ENCODE peak calls at places on chromosome 14, in four cellular contexts. A is psoas muscle, Q is fibroblast of the aortic adventitia, P is IMR-90. W is an unnamed sample.

GRCh38 chr14:90643982-90644510 is 172.2 kb downstream of the TTC7B start:
- DNase-seq in A (no peak), Q (no peak), P (no peak), W (no peak)

GRCh38 chr14:35883677-35884293 is 57.6 kb downstream of the BRMS1L start:
- DNase-seq in A (no peak), Q (peak), P (peak), W (no peak)

GRCh38 chr14:65258391-65258790 is 154.1 kb upstream of the FUT8 start:
- DNase-seq in A (no peak), Q (peak), P (peak), W (no peak)

GRCh38 chr14:81219821-81220487 is 805 bp downstream of the GTF2A1 start:
- DNase-seq in A (peak), Q (no peak), P (peak), W (no peak)

GRCh38 chr14:77026166-77026929 is 2.2 kb downstream of the IRF2BPL start:
- DNase-seq in A (peak), Q (peak), P (peak), W (peak)

GRCh38 chr14:88554458-88555286 is at the start of gene PTPN21:
- DNase-seq in A (peak), Q (peak), P (peak), W (peak)

GRCh38 chr14:99616832-99617488 is 13.0 kb upstream of the CCDC85C start:
- DNase-seq in A (no peak), Q (no peak), P (no peak), W (no peak)

GRCh38 chr14:20855652-20856291 is 35.4 kb upstream of the RNASE3 start:
- DNase-seq in A (no peak), Q (peak), P (peak), W (no peak)

GRCh38 chr14:73237786-73238261 is 518 bp downstream of the PAPLN start:
- DNase-seq in A (no peak), Q (no peak), P (no peak), W (no peak)

GRCh38 chr14:74049886-74050495 is 30.8 kb downstream of the BBOF1 start:
- DNase-seq in A (no peak), Q (no peak), P (no peak), W (no peak)

GRCh38 chr14:69317392-69317755 is 57.4 kb downstream of the GALNT16 start:
- DNase-seq in A (no peak), Q (no peak), P (no peak), W (no peak)

GRCh38 chr14:50658203-50658602 is 9.9 kb downstream of the SAV1 start:
- DNase-seq in A (no peak), Q (peak), P (peak), W (no peak)

GRCh38 chr14:105275267-105275946 is 25.4 kb downstream of the BRF1 start:
- DNase-seq in A (peak), Q (peak), P (peak), W (no peak)

GRCh38 chr14:36513012-36513420 is 7.0 kb downstream of the NKX2-1 start:
- DNase-seq in A (no peak), Q (no peak), P (no peak), W (no peak)

GRCh38 chr14:61503167-61503801 is 181.9 kb downstream of the PRKCH start:
- DNase-seq in A (no peak), Q (peak), P (peak), W (no peak)

GRCh38 chr14:95683793-95684192 is 2.4 kb upstream of the TCL1B start:
- DNase-seq in A (no peak), Q (no peak), P (no peak), W (no peak)

GRCh38 chr14:92601131-92601710 is 87.6 kb downstream of the RIN3 start:
- DNase-seq in A (no peak), Q (no peak), P (no peak), W (no peak)

GRCh38 chr14:95111507-95112164 is 45.7 kb downstream of the DICER1 start:
- DNase-seq in A (no peak), Q (no peak), P (no peak), W (no peak)

GRCh38 chr14:102678394-102678793 is 85.9 kb downstream of the RCOR1 start:
- DNase-seq in A (no peak), Q (no peak), P (no peak), W (no peak)

GRCh38 chr14:51806026-51806590 is 54.3 kb upstream of the GNG2 start:
- DNase-seq in A (no peak), Q (no peak), P (no peak), W (no peak)

GRCh38 chr14:36767603-36768281 is 106.1 kb downstream of the PAX9 start:
- DNase-seq in A (no peak), Q (no peak), P (no peak), W (no peak)

GRCh38 chr14:51014625-51015024 is 70.3 kb upstream of the PYGL start:
- DNase-seq in A (no peak), Q (peak), P (no peak), W (no peak)

GRCh38 chr14:93784878-93785277 is 3.4 kb downstream of the PRIMA1 start:
- DNase-seq in A (no peak), Q (no peak), P (no peak), W (no peak)

GRCh38 chr14:77580964-77581505 is 35.4 kb downstream of the SPTLC2 start:
- DNase-seq in A (no peak), Q (peak), P (peak), W (no peak)

GRCh38 chr14:95533391-95533821 is 1.4 kb upstream of the GLRX5 start:
- DNase-seq in A (no peak), Q (peak), P (peak), W (no peak)

GRCh38 chr14:95953111-95953724 is 76.6 kb downstream of the TUNAR start:
- DNase-seq in A (no peak), Q (peak), P (no peak), W (no peak)

GRCh38 chr14:63677891-63678379 is 36.3 kb upstream of the WDR89 start:
- DNase-seq in A (no peak), Q (peak), P (peak), W (no peak)

GRCh38 chr14:48857366-48857765 is 728.8 kb downstream of the RPS29 start:
- DNase-seq in A (no peak), Q (no peak), P (no peak), W (no peak)

GRCh38 chr14:21072102-21072501 is 2.0 kb downstream of the ARHGEF40 start:
- DNase-seq in A (no peak), Q (peak), P (peak), W (no peak)

GRCh38 chr14:91228112-91229004 is 16.1 kb downstream of the GPR68 start:
- DNase-seq in A (no peak), Q (peak), P (peak), W (no peak)

GRCh38 chr14:24314377-24315193 is 3.3 kb downstream of the LTB4R start:
- DNase-seq in A (peak), Q (no peak), P (no peak), W (no peak)

GRCh38 chr14:99564256-99564902 is 39.6 kb downstream of the CCDC85C start:
- DNase-seq in A (no peak), Q (peak), P (peak), W (no peak)

GRCh38 chr14:50310445-50310844 is 1.6 kb downstream of the L2HGDH start:
- DNase-seq in A (no peak), Q (no peak), P (no peak), W (no peak)

GRCh38 chr14:94126800-94127199 is 2.6 kb downstream of the IFI27L2 start:
- DNase-seq in A (no peak), Q (no peak), P (no peak), W (no peak)

GRCh38 chr14:65168840-65169239 is 66.5 kb upstream of the MAX start:
- DNase-seq in A (no peak), Q (peak), P (no peak), W (no peak)

GRCh38 chr14:86796221-86797074 is 1196.5 kb downstream of the GALC start:
- DNase-seq in A (no peak), Q (peak), P (peak), W (no peak)

GRCh38 chr14:34043627-34044372 is 92.9 kb upstream of the EGLN3 start:
- DNase-seq in A (no peak), Q (no peak), P (no peak), W (no peak)

GRCh38 chr14:52835122-52835903 is 43.9 kb upstream of the GNPNAT1 start:
- DNase-seq in A (no peak), Q (peak), P (peak), W (peak)
- TF ChIP-seq CTCF in A (no peak), Q (no peak), P (no peak), W (no peak)

GRCh38 chr14:53784688-53785087 is 171.9 kb downstream of the BMP4 start:
- DNase-seq in A (no peak), Q (no peak), P (no peak), W (no peak)
- TF ChIP-seq CTCF in A (no peak), Q (no peak), P (no peak), W (no peak)

GRCh38 chr14:101087614-101088394 is 184.3 kb upstream of the RTL1 start:
- DNase-seq in A (no peak), Q (no peak), P (no peak), W (no peak)
- TF ChIP-seq CTCF in A (no peak), Q (no peak), P (no peak), W (no peak)

DNA sequence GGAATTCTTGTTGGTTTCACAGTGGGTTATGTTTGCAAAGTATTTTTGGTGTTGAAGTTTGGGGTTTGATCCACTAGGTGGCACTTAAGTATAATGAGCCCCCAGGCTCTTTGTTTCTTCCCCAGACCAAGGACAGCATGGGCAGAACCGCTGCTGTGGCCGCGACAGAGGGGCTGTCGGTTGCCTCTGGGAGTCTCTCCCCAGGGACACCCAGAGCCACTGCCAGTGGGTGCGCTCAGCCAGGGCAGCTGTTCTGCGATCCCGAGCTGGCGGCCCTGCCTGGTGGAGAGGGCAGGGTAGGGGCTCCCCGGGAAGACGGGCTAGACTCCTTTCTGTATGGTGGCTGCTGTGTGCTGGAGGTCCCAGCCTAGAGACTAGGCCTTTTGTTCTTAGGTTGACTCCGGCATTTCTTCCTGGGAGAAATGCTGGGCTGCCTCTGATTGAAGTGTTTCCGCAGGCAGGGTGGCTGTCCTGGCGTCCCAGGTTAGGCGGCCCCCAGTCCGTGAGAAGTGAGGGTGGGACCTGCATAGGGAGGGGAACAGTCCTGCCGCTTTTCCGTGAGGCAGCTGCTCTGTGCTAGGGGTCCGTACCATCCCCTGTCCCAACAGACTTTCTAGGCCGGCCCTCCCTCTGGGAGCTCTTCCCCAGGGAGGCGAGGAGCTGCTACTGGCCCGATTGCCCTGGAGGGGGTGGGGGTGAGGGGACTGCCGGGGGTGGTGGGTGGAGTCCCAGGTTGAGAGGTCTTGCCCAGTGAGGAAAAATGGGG is 253.1 kb upstream of the PELI2 start:
- DNase-seq in A (no peak), Q (no peak), P (no peak), W (no peak)
- TF ChIP-seq CTCF in A (no peak), Q (no peak), P (no peak), W (no peak)

GRCh38 chr14:23047042-23047634 is 5.1 kb downstream of the PSMB11 start:
- DNase-seq in A (no peak), Q (no peak), P (no peak), W (no peak)
- TF ChIP-seq CTCF in A (no peak), Q (no peak), P (no peak), W (no peak)

DNA sequence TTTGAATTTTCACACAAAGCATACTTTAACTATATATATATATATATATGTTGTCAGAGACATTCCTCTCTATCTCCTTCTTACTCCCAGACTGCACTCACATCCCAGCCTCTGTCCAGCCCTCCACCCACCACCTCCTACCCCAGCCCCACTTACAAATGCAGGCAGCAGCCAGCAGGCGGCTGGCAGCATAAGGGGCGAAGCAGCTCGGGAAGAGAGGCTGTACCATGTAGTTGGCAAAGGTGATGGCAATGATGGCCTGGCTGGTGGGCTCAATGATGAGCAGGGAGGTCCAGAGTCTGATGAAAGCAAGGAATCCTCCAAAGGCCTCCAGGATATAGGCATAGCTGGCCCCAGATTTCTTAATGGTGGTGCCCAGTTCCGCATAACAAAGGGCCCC is 2.5 kb downstream of the SLC7A7 start:
- DNase-seq in A (no peak), Q (no peak), P (no peak), W (no peak)
- TF ChIP-seq CTCF in A (no peak), Q (no peak), P (no peak), W (no peak)